ENCODE peak calls at places on chromosomes 11 and 22, in four cellular contexts. One of them, this sample, is unnamed.

GRCh38 chr11:83520849-83521248 is 234.7 kb upstream of the CCDC90B start:
- DNase-seq in posterior cingulate gyrus: no peak
- DNase-seq in aorta: no peak
- DNase-seq in EH: no peak
- DNase-seq in this sample: no peak

GRCh38 chr11:44977493-44977984 is 26.9 kb upstream of the TP53I11 start:
- DNase-seq in posterior cingulate gyrus: no peak
- DNase-seq in aorta: no peak
- DNase-seq in EH: peak
- DNase-seq in this sample: no peak

GRCh38 chr11:58276151-58276550 is 8.1 kb upstream of the OR10W1 start:
- DNase-seq in posterior cingulate gyrus: no peak
- DNase-seq in aorta: no peak
- DNase-seq in EH: peak
- DNase-seq in this sample: no peak

GRCh38 chr22:26561756-26562417 is 28.0 kb downstream of the TPST2 start:
- DNase-seq in posterior cingulate gyrus: peak
- DNase-seq in aorta: no peak
- DNase-seq in EH: no peak
- DNase-seq in this sample: no peak

GRCh38 chr11:25159341-25159740 is 662.5 kb downstream of the LUZP2 start:
- DNase-seq in posterior cingulate gyrus: peak
- DNase-seq in aorta: no peak
- DNase-seq in EH: no peak
- DNase-seq in this sample: no peak

GRCh38 chr11:34235189-34235588 is 122.6 kb downstream of the ABTB2 start:
- DNase-seq in posterior cingulate gyrus: no peak
- DNase-seq in aorta: no peak
- DNase-seq in EH: no peak
- DNase-seq in this sample: no peak

GRCh38 chr11:7672960-7673723 is at the start of gene CYB5R2:
- DNase-seq in posterior cingulate gyrus: peak
- DNase-seq in aorta: peak
- DNase-seq in EH: peak
- DNase-seq in this sample: peak

GRCh38 chr22:33000342-33001280 is 57.6 kb downstream of the SYN3 start:
- DNase-seq in posterior cingulate gyrus: peak
- DNase-seq in aorta: peak
- DNase-seq in EH: peak
- DNase-seq in this sample: peak

GRCh38 chr11:37141707-37142106 is 543.7 kb upstream of the RAG2 start:
- DNase-seq in posterior cingulate gyrus: no peak
- DNase-seq in aorta: no peak
- DNase-seq in EH: no peak
- DNase-seq in this sample: no peak

GRCh38 chr11:75920886-75921285 is 105.9 kb downstream of the UVRAG start:
- DNase-seq in posterior cingulate gyrus: no peak
- DNase-seq in aorta: no peak
- DNase-seq in EH: no peak
- DNase-seq in this sample: no peak

GRCh38 chr11:8693010-8693551 is 10.5 kb downstream of the RPL27A start:
- DNase-seq in posterior cingulate gyrus: no peak
- DNase-seq in aorta: no peak
- DNase-seq in EH: no peak
- DNase-seq in this sample: no peak

GRCh38 chr22:17368727-17369552 is at the start of gene CECR2:
- DNase-seq in posterior cingulate gyrus: peak
- DNase-seq in aorta: no peak
- DNase-seq in EH: no peak
- DNase-seq in this sample: peak

GRCh38 chr11:69919659-69920499 is 100.7 kb upstream of the FGF3 start:
- DNase-seq in posterior cingulate gyrus: no peak
- DNase-seq in aorta: peak
- DNase-seq in EH: no peak
- DNase-seq in this sample: no peak